ENCODE peak calls at places on chromosomes 12 and 14, in five cellular contexts. U is body of pancreas, O is kidney epithelial cell, Q is breast epithelium, F is astrocyte of the spinal cord. Z is an unnamed sample.

GRCh38 chr14:20866963-20867362 is 24.2 kb upstream of the RNASE3 start:
- DNase-seq in U (peak; percentile 15), O (no peak), Q (no peak), F (no peak), Z (no peak)

GRCh38 chr12:32025906-32026305 is 66.7 kb downstream of the RESF1 start:
- DNase-seq in U (no peak), O (no peak), Q (no peak), F (no peak), Z (no peak)

GRCh38 chr14:97851438-97851995 is 1054.3 kb downstream of the VRK1 start:
- DNase-seq in U (no peak), O (no peak), Q (no peak), F (no peak), Z (no peak)

GRCh38 chr12:90321369-90321768 is 612.7 kb upstream of the ATP2B1 start:
- DNase-seq in U (no peak), O (no peak), Q (no peak), F (no peak), Z (no peak)

GRCh38 chr14:69404478-69404877 is 6.0 kb downstream of the SLC39A9 start:
- DNase-seq in U (no peak), O (no peak), Q (no peak), F (no peak), Z (no peak)

GRCh38 chr12:75579552-75579951 is 68.1 kb upstream of the KRR1 start:
- DNase-seq in U (no peak), O (no peak), Q (no peak), F (no peak), Z (no peak)

GRCh38 chr12:118098911-118099671 is 4.7 kb downstream of the VSIG10 start:
- DNase-seq in U (no peak), O (no peak), Q (no peak), F (no peak), Z (no peak)

GRCh38 chr14:100907240-100907639 is 3.7 kb upstream of the RTL1 start:
- DNase-seq in U (no peak), O (no peak), Q (no peak), F (no peak), Z (no peak)

GRCh38 chr14:95523818-95524448 is 7.5 kb upstream of the SYNE3 start:
- DNase-seq in U (no peak), O (no peak), Q (no peak), F (peak; percentile 87), Z (no peak)

GRCh38 chr14:91996951-91997371 is 42.9 kb downstream of the TRIP11 start:
- DNase-seq in U (peak; percentile 26), O (peak; percentile 87), Q (no peak), F (peak; percentile 75), Z (no peak)

GRCh38 chr14:103100281-103101121 is 6.0 kb downstream of the EXOC3L4 start:
- DNase-seq in U (no peak), O (no peak), Q (no peak), F (no peak), Z (no peak)

GRCh38 chr14:22555573-22556011 is 33.4 kb downstream of the DAD1 start:
- DNase-seq in U (no peak), O (no peak), Q (no peak), F (no peak), Z (no peak)

GRCh38 chr12:132438139-132438700 is 51.7 kb upstream of the FBRSL1 start:
- DNase-seq in U (no peak), O (no peak), Q (no peak), F (no peak), Z (no peak)

GRCh38 chr14:105216490-105217247 is 31.7 kb upstream of the BTBD6 start:
- DNase-seq in U (no peak), O (no peak), Q (no peak), F (no peak), Z (no peak)

GRCh38 chr12:10358131-10358530 is 31.7 kb downstream of the KLRK1 start:
- DNase-seq in U (no peak), O (no peak), Q (no peak), F (no peak), Z (no peak)

GRCh38 chr12:82714427-82714826 is 27.7 kb downstream of the TMTC2 start:
- DNase-seq in U (no peak), O (no peak), Q (no peak), F (no peak), Z (no peak)

GRCh38 chr12:131094831-131095805 is 141.4 kb downstream of the ADGRD1 start:
- DNase-seq in U (no peak), O (no peak), Q (peak; percentile 40), F (no peak), Z (peak; percentile 17)

GRCh38 chr14:101600891-101601602 is 39.8 kb downstream of the DIO3 start:
- DNase-seq in U (no peak), O (no peak), Q (peak; percentile 36), F (no peak), Z (peak; percentile 35)

GRCh38 chr12:54390176-54390667 is 5.7 kb upstream of the ZNF385A start:
- DNase-seq in U (no peak), O (no peak), Q (no peak), F (no peak), Z (no peak)

GRCh38 chr12:54389139-54389508 is 4.6 kb upstream of the ZNF385A start:
- DNase-seq in U (no peak), O (no peak), Q (no peak), F (no peak), Z (no peak)

GRCh38 chr12:54392485-54393349 is 8.2 kb upstream of the ZNF385A start:
- DNase-seq in U (no peak), O (no peak), Q (no peak), F (no peak), Z (no peak)

GRCh38 chr12:54389536-54390175 is 5.1 kb upstream of the ZNF385A start:
- DNase-seq in U (no peak), O (no peak), Q (no peak), F (no peak), Z (no peak)

GRCh38 chr12:54390668-54391551 is 6.4 kb upstream of the ZNF385A start:
- DNase-seq in U (peak; percentile 46), O (no peak), Q (peak; percentile 75), F (no peak), Z (peak; percentile 57)
- TF ChIP-seq CTCF in U (no peak), O (peak; percentile 39), Q (no peak), F (peak; percentile 15), Z (no peak)

GRCh38 chr14:57692671-57693070 is 173.2 kb downstream of the SLC35F4 start:
- DNase-seq in U (no peak), O (peak; percentile 28), Q (no peak), F (peak; percentile 74), Z (no peak)
- TF ChIP-seq CTCF in U (peak; percentile 50), O (peak; percentile 57), Q (no peak), F (peak; percentile 61), Z (no peak)

GRCh38 chr14:86955955-86956354 is 1037.0 kb downstream of the GALC start:
- DNase-seq in U (no peak), O (no peak), Q (no peak), F (no peak), Z (no peak)

GRCh38 chr14:86961106-86961716 is 1031.8 kb downstream of the GALC start:
- DNase-seq in U (peak; percentile 5), O (no peak), Q (no peak), F (no peak), Z (no peak)
- TF ChIP-seq CTCF in U (peak; percentile 51), O (no peak), Q (no peak), F (peak; percentile 39), Z (peak; percentile 23)

GRCh38 chr14:24310666-24311604 is at the start of gene LTB4R:
- DNase-seq in U (peak; percentile 86), O (peak; percentile 31), Q (peak; percentile 74), F (peak; percentile 81), Z (no peak)
- TF ChIP-seq CTCF in U (peak; percentile 67), O (peak; percentile 22), Q (peak; percentile 55), F (peak; percentile 17), Z (no peak)

DNA sequence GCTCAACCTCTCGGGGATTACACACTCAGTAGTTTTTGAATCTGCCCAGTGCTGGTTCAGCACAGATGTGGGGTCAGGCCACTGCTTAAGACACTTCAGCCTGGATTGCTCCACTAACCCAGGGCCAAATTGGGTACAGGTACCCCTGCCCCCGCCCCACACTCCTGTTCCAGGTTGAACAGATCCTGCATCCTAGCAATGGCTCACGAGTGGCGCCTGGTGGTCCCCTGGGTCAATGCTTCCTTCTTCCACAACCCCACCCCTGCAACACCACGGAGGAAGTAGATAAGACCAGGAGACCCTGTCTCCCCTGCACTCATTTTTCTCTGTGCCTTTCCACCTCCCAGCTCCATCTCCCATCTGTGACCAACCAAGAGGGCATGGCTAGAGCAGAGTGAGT is 108.4 kb downstream of the ESRRB start:
- DNase-seq in U (no peak), O (no peak), Q (no peak), F (no peak), Z (no peak)
- TF ChIP-seq CTCF in U (no peak), O (no peak), Q (no peak), F (no peak), Z (no peak)

DNA sequence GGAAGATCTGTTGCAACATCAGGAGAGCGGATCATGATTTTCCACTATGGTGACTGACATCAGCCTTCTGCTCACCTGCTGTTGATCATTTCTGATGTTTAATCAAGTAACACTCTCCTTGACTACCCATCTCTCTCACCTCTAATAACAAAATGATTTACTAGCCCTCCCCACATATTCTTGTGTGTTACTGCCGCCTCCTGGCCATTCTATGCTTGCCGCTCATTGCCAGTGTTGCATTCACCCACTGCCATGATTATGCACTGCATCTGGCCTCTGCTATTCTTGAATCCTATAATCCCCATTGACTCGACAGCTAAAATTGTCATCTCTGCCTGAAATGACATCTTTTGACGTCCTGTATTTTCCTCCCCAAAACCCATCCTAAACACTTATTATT is 113.8 kb downstream of the RERGL start:
- DNase-seq in U (no peak), O (no peak), Q (no peak), F (no peak), Z (no peak)
- TF ChIP-seq CTCF in U (no peak), O (peak; percentile 32), Q (no peak), F (peak; percentile 30), Z (no peak)

DNA sequence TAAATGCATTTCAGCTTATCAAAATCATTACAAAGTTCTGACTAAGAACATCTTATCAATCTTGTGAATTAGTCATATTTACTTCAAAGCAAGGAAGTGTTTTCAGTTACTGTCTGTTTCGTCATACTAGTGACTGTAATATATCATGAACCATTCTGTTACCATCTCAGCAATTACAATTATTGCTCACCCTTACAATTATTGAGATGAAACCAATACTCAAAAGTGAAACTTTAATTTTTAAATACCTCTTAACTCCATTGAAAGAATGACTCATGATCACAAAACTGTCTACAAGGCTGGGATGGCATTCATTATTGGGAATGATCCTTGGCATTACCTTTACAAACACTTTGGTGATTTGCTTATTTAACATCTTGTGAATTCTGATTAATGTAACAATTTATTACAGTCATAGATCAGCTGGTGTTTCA is 90.3 kb downstream of the RPS6KA5 start:
- DNase-seq in U (no peak), O (peak; percentile 5), Q (no peak), F (peak; percentile 4), Z (no peak)
- TF ChIP-seq CTCF in U (no peak), O (no peak), Q (no peak), F (no peak), Z (no peak)

GRCh38 chr12:59645242-59645641 is 49.4 kb downstream of the SLC16A7 start:
- DNase-seq in U (no peak), O (no peak), Q (no peak), F (no peak), Z (no peak)
- TF ChIP-seq CTCF in U (no peak), O (no peak), Q (no peak), F (no peak), Z (no peak)

GRCh38 chr12:7628401-7628961 is 37.2 kb downstream of the APOBEC1 start:
- DNase-seq in U (peak; percentile 29), O (no peak), Q (no peak), F (no peak), Z (peak; percentile 50)
- TF ChIP-seq CTCF in U (no peak), O (no peak), Q (no peak), F (no peak), Z (no peak)